ENCODE peak calls at places on chromosomes 2 and 18, in ten cellular contexts. C, N, A, M, U, Z, G, Q, E and P are unnamed samples.

GRCh38 chr2:65015731-65016130 is 26.5 kb downstream of the SLC1A4 start:
- DNase-seq in C (peak), N (no peak), A (no peak), M (no peak), U (no peak), Z (no peak), G (no peak), Q (no peak), E (no peak), P (no peak)

GRCh38 chr2:230924470-230925341 is at the start of gene GPR55:
- DNase-seq in C (peak), N (peak), A (no peak), M (no peak), U (no peak), Z (no peak), G (peak), Q (no peak), E (no peak), P (no peak)

GRCh38 chr2:191369034-191369433 is 123.8 kb downstream of the MYO1B start:
- DNase-seq in C (no peak), N (no peak), A (no peak), M (no peak), U (peak), Z (no peak), G (no peak), Q (no peak), E (no peak), P (peak)

GRCh38 chr18:36297419-36298112 is at the start of gene FHOD3:
- DNase-seq in C (peak), N (peak), A (peak), M (peak), U (peak), Z (peak), G (peak), Q (no peak), E (peak), P (peak)

GRCh38 chr2:204339212-204339715 is 206.0 kb upstream of the PARD3B start:
- DNase-seq in C (no peak), N (no peak), A (no peak), M (no peak), U (no peak), Z (no peak), G (no peak), Q (no peak), E (no peak), P (no peak)

GRCh38 chr2:45890819-45891218 is 239.3 kb downstream of the PRKCE start:
- DNase-seq in C (no peak), N (peak), A (no peak), M (no peak), U (no peak), Z (no peak), G (no peak), Q (no peak), E (no peak), P (no peak)

GRCh38 chr2:182133195-182133891 is 147.7 kb downstream of the PPP1R1C start:
- DNase-seq in C (no peak), N (no peak), A (no peak), M (no peak), U (peak), Z (peak), G (no peak), Q (no peak), E (no peak), P (peak)

GRCh38 chr2:191845876-191846786 is 757 bp downstream of the CAVIN2 start:
- DNase-seq in C (no peak), N (no peak), A (peak), M (peak), U (no peak), Z (peak), G (no peak), Q (no peak), E (no peak), P (no peak)

GRCh38 chr2:100427627-100428258 is 10.3 kb upstream of the CHST10 start:
- DNase-seq in C (peak), N (peak), A (peak), M (peak), U (peak), Z (peak), G (peak), Q (no peak), E (peak), P (peak)

GRCh38 chr18:55821219-55821618 is 233.2 kb upstream of the TCF4 start:
- DNase-seq in C (no peak), N (no peak), A (no peak), M (no peak), U (peak), Z (peak), G (no peak), Q (no peak), E (no peak), P (peak)

GRCh38 chr2:214215107-214215506 is 195.7 kb upstream of the VWC2L start:
- DNase-seq in C (no peak), N (no peak), A (no peak), M (no peak), U (no peak), Z (peak), G (no peak), Q (no peak), E (no peak), P (no peak)

GRCh38 chr2:103285354-103285753 is 523.5 kb downstream of the TMEM182 start:
- DNase-seq in C (no peak), N (no peak), A (no peak), M (no peak), U (no peak), Z (no peak), G (no peak), Q (no peak), E (no peak), P (no peak)

GRCh38 chr2:163601377-163601776 is 134.4 kb downstream of the FIGN start:
- DNase-seq in C (peak), N (no peak), A (no peak), M (no peak), U (no peak), Z (peak), G (peak), Q (no peak), E (no peak), P (peak)

GRCh38 chr18:58856881-58857280 is 7.8 kb upstream of the ZNF532 start:
- DNase-seq in C (no peak), N (no peak), A (no peak), M (no peak), U (no peak), Z (peak), G (no peak), Q (peak), E (no peak), P (peak)

GRCh38 chr2:183093857-183094657 is 15.5 kb downstream of the DUSP19 start:
- DNase-seq in C (no peak), N (peak), A (no peak), M (no peak), U (peak), Z (peak), G (no peak), Q (no peak), E (no peak), P (peak)

GRCh38 chr18:59911600-59911999 is 11.8 kb downstream of the PMAIP1 start:
- DNase-seq in C (no peak), N (no peak), A (no peak), M (no peak), U (no peak), Z (no peak), G (no peak), Q (no peak), E (no peak), P (no peak)

GRCh38 chr2:162072181-162072702 is 1.8 kb downstream of the DPP4 start:
- DNase-seq in C (no peak), N (peak), A (no peak), M (no peak), U (peak), Z (peak), G (no peak), Q (peak), E (no peak), P (peak)

GRCh38 chr2:31457651-31458050 is 43.1 kb upstream of the XDH start:
- DNase-seq in C (no peak), N (no peak), A (no peak), M (no peak), U (no peak), Z (no peak), G (no peak), Q (no peak), E (no peak), P (no peak)

GRCh38 chr2:241064008-241064801 is 37.9 kb downstream of the MTERF4 start:
- DNase-seq in C (no peak), N (peak), A (no peak), M (peak), U (no peak), Z (peak), G (peak), Q (no peak), E (peak), P (no peak)

GRCh38 chr2:241601841-241602240 is 35.1 kb downstream of the THAP4 start:
- DNase-seq in C (no peak), N (no peak), A (no peak), M (peak), U (no peak), Z (no peak), G (no peak), Q (no peak), E (no peak), P (no peak)

GRCh38 chr2:45690223-45690622 is 38.7 kb downstream of the PRKCE start:
- DNase-seq in C (no peak), N (no peak), A (no peak), M (no peak), U (no peak), Z (no peak), G (peak), Q (no peak), E (no peak), P (no peak)

GRCh38 chr2:118667964-118668363 is 179.5 kb downstream of the EN1 start:
- DNase-seq in C (no peak), N (no peak), A (no peak), M (no peak), U (peak), Z (no peak), G (no peak), Q (no peak), E (no peak), P (peak)

GRCh38 chr2:11556101-11556806 is 22.4 kb downstream of the GREB1 start:
- DNase-seq in C (no peak), N (no peak), A (no peak), M (peak), U (no peak), Z (no peak), G (peak), Q (no peak), E (no peak), P (no peak)

GRCh38 chr18:39523281-39523680 is 1957.7 kb upstream of the CELF4 start:
- DNase-seq in C (no peak), N (no peak), A (no peak), M (no peak), U (peak), Z (peak), G (no peak), Q (peak), E (no peak), P (peak)

GRCh38 chr2:168999668-169000213 is 31.4 kb downstream of the ABCB11 start:
- DNase-seq in C (no peak), N (no peak), A (no peak), M (no peak), U (no peak), Z (no peak), G (no peak), Q (no peak), E (no peak), P (peak)

GRCh38 chr2:100580474-100581264 is 17.9 kb downstream of the PDCL3 start:
- DNase-seq in C (no peak), N (peak), A (no peak), M (no peak), U (no peak), Z (no peak), G (no peak), Q (no peak), E (no peak), P (no peak)

GRCh38 chr18:3135536-3135935 is 84.2 kb downstream of the MYOM1 start:
- DNase-seq in C (no peak), N (no peak), A (no peak), M (no peak), U (no peak), Z (no peak), G (no peak), Q (no peak), E (no peak), P (no peak)

GRCh38 chr2:32450851-32451250 is 94.0 kb downstream of the BIRC6 start:
- DNase-seq in C (no peak), N (no peak), A (no peak), M (no peak), U (no peak), Z (no peak), G (no peak), Q (no peak), E (no peak), P (peak)

GRCh38 chr2:177397501-177398289 is 5.1 kb downstream of the AGPS start:
- DNase-seq in C (no peak), N (peak), A (no peak), M (no peak), U (peak), Z (peak), G (no peak), Q (peak), E (no peak), P (peak)

GRCh38 chr2:18379869-18380268 is 180.6 kb downstream of the RDH14 start:
- DNase-seq in C (peak), N (no peak), A (no peak), M (no peak), U (no peak), Z (no peak), G (no peak), Q (no peak), E (no peak), P (no peak)

GRCh38 chr2:168402531-168402930 is 53.5 kb upstream of the CERS6 start:
- DNase-seq in C (no peak), N (no peak), A (no peak), M (no peak), U (peak), Z (no peak), G (no peak), Q (no peak), E (no peak), P (no peak)

GRCh38 chr2:190062053-190062452 is 476 bp downstream of the MSTN start:
- DNase-seq in C (no peak), N (no peak), A (no peak), M (no peak), U (no peak), Z (no peak), G (no peak), Q (no peak), E (no peak), P (peak)

GRCh38 chr2:36918307-36918706 is 48.0 kb downstream of the STRN start:
- DNase-seq in C (no peak), N (no peak), A (no peak), M (no peak), U (peak), Z (no peak), G (no peak), Q (no peak), E (no peak), P (peak)

GRCh38 chr2:42513252-42513918 is 19.6 kb upstream of the KCNG3 start:
- DNase-seq in C (peak), N (peak), A (peak), M (no peak), U (peak), Z (peak), G (peak), Q (peak), E (no peak), P (peak)

GRCh38 chr18:78579449-78579848 is 400.2 kb upstream of the SALL3 start:
- DNase-seq in C (no peak), N (no peak), A (no peak), M (no peak), U (no peak), Z (no peak), G (no peak), Q (no peak), E (no peak), P (no peak)

GRCh38 chr2:64019083-64019974 is at the start of gene VPS54:
- DNase-seq in C (peak), N (peak), A (peak), M (peak), U (peak), Z (peak), G (peak), Q (no peak), E (peak), P (peak)

GRCh38 chr18:77067315-77068061 is 65.1 kb downstream of the MBP start:
- DNase-seq in C (no peak), N (peak), A (peak), M (peak), U (peak), Z (peak), G (no peak), Q (peak), E (peak), P (peak)

GRCh38 chr18:79934311-79935097 is 16.9 kb downstream of the SLC66A2 start:
- DNase-seq in C (no peak), N (no peak), A (peak), M (peak), U (peak), Z (no peak), G (peak), Q (no peak), E (peak), P (peak)
- TF ChIP-seq CTCF in C (peak), N (no peak), A (peak), M (no peak), U (no peak), Z (no peak), G (peak), Q (no peak), E (no peak), P (no peak)

GRCh38 chr2:186533717-186534116 is 47.7 kb downstream of the ZC3H15 start:
- DNase-seq in C (peak), N (no peak), A (no peak), M (no peak), U (no peak), Z (no peak), G (no peak), Q (no peak), E (no peak), P (no peak)

GRCh38 chr2:186534406-186534805 is 48.3 kb downstream of the ZC3H15 start:
- DNase-seq in C (no peak), N (no peak), A (no peak), M (no peak), U (no peak), Z (no peak), G (no peak), Q (no peak), E (no peak), P (no peak)

GRCh38 chr2:186531257-186531775 is 45.3 kb downstream of the ZC3H15 start:
- DNase-seq in C (no peak), N (no peak), A (no peak), M (no peak), U (no peak), Z (no peak), G (no peak), Q (no peak), E (no peak), P (no peak)

GRCh38 chr2:186530314-186530713 is 44.3 kb downstream of the ZC3H15 start:
- DNase-seq in C (no peak), N (no peak), A (no peak), M (no peak), U (no peak), Z (no peak), G (no peak), Q (no peak), E (no peak), P (no peak)

DNA sequence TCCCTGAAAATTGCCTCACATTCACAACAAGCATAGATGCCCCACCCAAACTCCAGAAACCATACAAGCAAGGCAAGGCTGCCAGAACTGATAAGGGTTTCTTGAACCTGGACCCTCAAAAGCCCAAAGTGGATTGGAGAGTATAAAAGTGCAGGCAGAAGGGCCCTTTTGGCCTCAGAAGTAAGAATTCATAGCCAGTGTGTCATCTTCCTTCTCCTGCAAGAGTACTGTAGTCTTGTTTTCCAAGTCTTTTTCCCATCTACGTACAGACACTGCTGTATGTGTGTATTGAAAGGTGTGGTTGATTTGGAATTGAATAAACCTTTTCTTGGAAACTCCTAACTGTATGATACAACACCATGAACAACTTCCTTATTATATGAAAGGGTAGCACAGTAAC is 46.8 kb downstream of the ZC3H15 start:
- DNase-seq in C (no peak), N (no peak), A (no peak), M (no peak), U (peak), Z (peak), G (no peak), Q (no peak), E (no peak), P (no peak)
- H3K4me3 ChIP-seq in C (no peak), N (no peak), A (no peak), M (no peak), U (no peak), Z (no peak), G (no peak), Q (no peak), E (no peak), P (no peak)

GRCh38 chr2:196718394-196718793 is 78.9 kb downstream of the CCDC150 start:
- DNase-seq in C (no peak), N (no peak), A (no peak), M (no peak), U (peak), Z (no peak), G (no peak), Q (no peak), E (no peak), P (peak)

GRCh38 chr2:196719565-196719872 is 80.0 kb downstream of the GTF3C3 start:
- DNase-seq in C (no peak), N (no peak), A (no peak), M (no peak), U (no peak), Z (no peak), G (no peak), Q (no peak), E (no peak), P (no peak)

DNA sequence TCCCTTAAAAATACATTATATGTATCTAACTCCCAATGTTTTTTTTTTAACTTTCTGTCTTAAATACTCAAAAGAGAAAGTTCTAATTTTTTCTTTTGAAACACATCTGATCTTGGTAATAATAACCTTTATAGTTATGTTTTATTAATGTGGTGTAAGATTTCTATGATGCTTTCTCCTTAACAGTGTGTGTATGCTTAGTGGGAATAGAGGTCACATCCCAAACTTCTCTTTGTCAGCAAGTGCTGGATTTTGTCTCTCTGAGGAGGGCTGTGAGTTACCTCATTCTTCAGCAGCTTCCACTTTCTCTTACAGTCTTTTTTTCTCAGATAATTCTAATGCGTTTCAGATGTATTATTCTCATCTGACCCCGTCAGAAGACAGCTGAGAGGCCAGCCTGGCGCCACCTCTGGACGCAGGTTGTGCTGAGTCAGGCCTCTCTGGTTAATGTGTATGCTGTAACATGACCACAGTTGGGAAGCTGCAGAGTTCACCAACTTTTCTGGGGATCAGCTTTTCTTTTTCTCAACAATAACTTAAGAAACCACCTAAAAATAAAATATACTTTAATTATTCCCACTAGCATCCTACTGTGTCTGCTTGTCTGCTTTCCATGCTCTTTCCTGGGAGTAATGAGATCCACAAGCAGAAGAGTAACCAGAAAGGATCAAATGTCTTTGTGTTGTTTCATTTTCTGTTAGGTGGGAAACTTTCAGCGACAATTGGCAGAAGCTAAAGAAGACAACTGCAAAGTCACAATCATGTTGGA is 79.5 kb downstream of the CCDC150 start:
- DNase-seq in C (peak), N (no peak), A (no peak), M (peak), U (peak), Z (no peak), G (peak), Q (peak), E (no peak), P (peak)
- TF ChIP-seq CTCF in C (peak), N (no peak), A (no peak), M (no peak), U (peak), Z (no peak), G (peak), Q (peak), E (no peak), P (peak)

GRCh38 chr18:54217624-54218023 is 6.8 kb downstream of the MBD2 start:
- DNase-seq in C (no peak), N (peak), A (no peak), M (no peak), U (no peak), Z (no peak), G (no peak), Q (no peak), E (no peak), P (no peak)
- H3K4me3 ChIP-seq in C (no peak), N (peak), A (no peak), M (no peak), U (no peak), Z (no peak), G (no peak), Q (no peak), E (no peak), P (no peak)

GRCh38 chr2:10520154-10520553 is 72.0 kb upstream of the ODC1 start:
- DNase-seq in C (no peak), N (peak), A (no peak), M (no peak), U (no peak), Z (no peak), G (peak), Q (no peak), E (no peak), P (no peak)
- TF ChIP-seq CTCF in C (peak), N (peak), A (no peak), M (no peak), U (no peak), Z (peak), G (peak), Q (no peak), E (no peak), P (peak)